ENCODE peak calls at places on chromosomes 1 and 21, in eight cellular contexts. H is uterus; S is stimulated activated CD4-positive, alpha-beta T cell treated with anti-CD3 and anti-CD28 coated beads, Interleukin-4, amount 100 ng/mL, for 1 hour; O is NCI-H1417; L is effector memory CD8-positive, alpha-beta T cell; G is central memory CD8-positive, alpha-beta T cell; K is DMS153; B is AG09309. R is an unnamed sample.

GRCh38 chr1:11147371-11147770 is 41.8 kb upstream of the ANGPTL7 start:
- DNase-seq in H (no peak), S (no peak), O (no peak), L (no peak), G (no peak), K (no peak), B (no peak), R (no peak)

GRCh38 chr1:44587796-44588460 is 86.4 kb downstream of the TMEM53 start:
- DNase-seq in H (no peak), S (no peak), O (peak), L (no peak), G (no peak), K (no peak), B (no peak), R (no peak)

GRCh38 chr1:245969274-245969673 is 537.8 kb downstream of the SMYD3 start:
- DNase-seq in H (no peak), S (no peak), O (no peak), L (no peak), G (no peak), K (no peak), B (peak), R (no peak)

GRCh38 chr1:60425528-60425927 is 352.0 kb upstream of the C1orf87 start:
- DNase-seq in H (no peak), S (no peak), O (no peak), L (no peak), G (no peak), K (no peak), B (no peak), R (no peak)

GRCh38 chr1:202199141-202199889 is 5.7 kb downstream of the LGR6 start:
- DNase-seq in H (no peak), S (no peak), O (no peak), L (no peak), G (no peak), K (no peak), B (no peak), R (no peak)

GRCh38 chr1:243253211-243253926 is 1.7 kb downstream of the CEP170 start:
- DNase-seq in H (no peak), S (no peak), O (peak), L (no peak), G (no peak), K (no peak), B (no peak), R (no peak)

GRCh38 chr1:53142226-53142853 is at the start of gene SLC1A7:
- DNase-seq in H (no peak), S (no peak), O (no peak), L (no peak), G (no peak), K (no peak), B (no peak), R (no peak)

GRCh38 chr1:53337499-53337898 is 9.6 kb upstream of the LRP8 start:
- DNase-seq in H (no peak), S (no peak), O (no peak), L (no peak), G (no peak), K (no peak), B (no peak), R (no peak)

GRCh38 chr21:15751561-15751960 is 21.8 kb downstream of the USP25 start:
- DNase-seq in H (no peak), S (no peak), O (no peak), L (no peak), G (no peak), K (no peak), B (no peak), R (no peak)

GRCh38 chr21:46253610-46254124 is 25.1 kb upstream of the LSS start:
- DNase-seq in H (no peak), S (peak), O (no peak), L (peak), G (peak), K (no peak), B (no peak), R (peak)

GRCh38 chr1:29875557-29876028 is 639.3 kb downstream of the PTPRU start:
- DNase-seq in H (no peak), S (no peak), O (peak), L (no peak), G (no peak), K (peak), B (no peak), R (no peak)

GRCh38 chr1:20081331-20081810 is 11.4 kb downstream of the PLA2G5 start:
- DNase-seq in H (no peak), S (no peak), O (no peak), L (no peak), G (no peak), K (no peak), B (no peak), R (no peak)

GRCh38 chr1:175862418-175862817 is 119.0 kb upstream of the TNR start:
- DNase-seq in H (no peak), S (no peak), O (no peak), L (no peak), G (no peak), K (no peak), B (no peak), R (no peak)

GRCh38 chr1:226404063-226404903 is 3.6 kb downstream of the PARP1 start:
- DNase-seq in H (no peak), S (no peak), O (no peak), L (no peak), G (no peak), K (no peak), B (no peak), R (no peak)

GRCh38 chr1:159881930-159882839 is 17.8 kb downstream of the CFAP45 start:
- DNase-seq in H (peak), S (peak), O (peak), L (no peak), G (no peak), K (peak), B (peak), R (peak)

GRCh38 chr1:198713081-198713480 is 74.2 kb downstream of the PTPRC start:
- DNase-seq in H (no peak), S (no peak), O (no peak), L (no peak), G (no peak), K (no peak), B (peak), R (no peak)

GRCh38 chr1:2294033-2294640 is 66.0 kb downstream of the SKI start:
- DNase-seq in H (no peak), S (no peak), O (no peak), L (no peak), G (no peak), K (no peak), B (no peak), R (no peak)

GRCh38 chr1:165512817-165513216 is 31.0 kb upstream of the LRRC52 start:
- DNase-seq in H (no peak), S (no peak), O (peak), L (no peak), G (no peak), K (no peak), B (no peak), R (no peak)

GRCh38 chr1:83860506-83861221 is 138.3 kb downstream of the TTLL7 start:
- DNase-seq in H (peak), S (peak), O (peak), L (peak), G (peak), K (peak), B (no peak), R (peak)

GRCh38 chr1:55716610-55717009 is 501.4 kb upstream of the USP24 start:
- DNase-seq in H (no peak), S (no peak), O (no peak), L (no peak), G (no peak), K (no peak), B (no peak), R (no peak)

GRCh38 chr1:30444850-30445249 is 278.5 kb downstream of the MATN1 start:
- DNase-seq in H (no peak), S (no peak), O (no peak), L (no peak), G (no peak), K (no peak), B (no peak), R (no peak)

GRCh38 chr1:200894712-200895447 is at the start of gene INAVA:
- DNase-seq in H (no peak), S (no peak), O (no peak), L (no peak), G (no peak), K (no peak), B (no peak), R (no peak)

GRCh38 chr1:167876597-167877175 is 37.2 kb downstream of the ADCY10 start:
- DNase-seq in H (no peak), S (no peak), O (no peak), L (no peak), G (no peak), K (no peak), B (no peak), R (no peak)

GRCh38 chr1:111736548-111737215 is 2.5 kb downstream of the INKA2 start:
- DNase-seq in H (peak), S (no peak), O (peak), L (no peak), G (no peak), K (no peak), B (no peak), R (no peak)

GRCh38 chr21:45223236-45223992 is 64.3 kb downstream of the POFUT2 start:
- DNase-seq in H (no peak), S (no peak), O (no peak), L (peak), G (peak), K (no peak), B (no peak), R (no peak)

GRCh38 chr1:207040181-207040533 is 7.6 kb upstream of the C1orf116 start:
- DNase-seq in H (no peak), S (no peak), O (no peak), L (no peak), G (no peak), K (no peak), B (peak), R (no peak)

GRCh38 chr1:22773981-22774471 is 63.4 kb downstream of the EPHB2 start:
- DNase-seq in H (peak), S (no peak), O (no peak), L (no peak), G (no peak), K (no peak), B (peak), R (no peak)

GRCh38 chr1:3441449-3441848 is 13.0 kb upstream of the ARHGEF16 start:
- DNase-seq in H (no peak), S (no peak), O (no peak), L (no peak), G (no peak), K (no peak), B (no peak), R (no peak)

GRCh38 chr1:231059566-231060193 is 19.6 kb upstream of the FAM89A start:
- DNase-seq in H (no peak), S (no peak), O (no peak), L (no peak), G (no peak), K (no peak), B (no peak), R (no peak)

GRCh38 chr1:209455666-209456065 is 127.8 kb upstream of the CAMK1G start:
- DNase-seq in H (no peak), S (no peak), O (peak), L (no peak), G (no peak), K (no peak), B (no peak), R (no peak)

GRCh38 chr1:43541721-43542401 is 11.2 kb downstream of the PTPRF start:
- DNase-seq in H (peak), S (no peak), O (no peak), L (no peak), G (no peak), K (no peak), B (no peak), R (no peak)

GRCh38 chr21:46581780-46582307 is 23.0 kb downstream of the S100B start:
- DNase-seq in H (no peak), S (no peak), O (no peak), L (no peak), G (no peak), K (no peak), B (no peak), R (no peak)

GRCh38 chr1:207997486-207998268 is 86.8 kb upstream of the CD34 start:
- DNase-seq in H (peak), S (peak), O (peak), L (peak), G (no peak), K (peak), B (no peak), R (peak)

GRCh38 chr1:159867322-159868064 is 5.0 kb upstream of the VSIG8 start:
- DNase-seq in H (peak), S (no peak), O (peak), L (no peak), G (no peak), K (peak), B (no peak), R (no peak)

GRCh38 chr1:154433161-154433681 is 28.1 kb downstream of the IL6R start:
- DNase-seq in H (no peak), S (peak), O (no peak), L (no peak), G (no peak), K (no peak), B (no peak), R (no peak)

GRCh38 chr21:17921579-17922530 is 102.7 kb upstream of the C21orf91 start:
- DNase-seq in H (peak), S (no peak), O (no peak), L (no peak), G (no peak), K (no peak), B (peak), R (no peak)

GRCh38 chr1:220696863-220697231 is 6.7 kb downstream of the C1orf115 start:
- DNase-seq in H (no peak), S (no peak), O (no peak), L (no peak), G (no peak), K (no peak), B (peak), R (no peak)

GRCh38 chr1:46474580-46474979 is 15.1 kb upstream of the DMBX1 start:
- DNase-seq in H (no peak), S (no peak), O (no peak), L (no peak), G (no peak), K (no peak), B (no peak), R (no peak)